ENCODE peak calls at places on chromosomes 1 and 21, in six cellular contexts. One of them, this sample, is unnamed.
A peak's percentile ranks its signal among the peaks of the same experiment; 100 is the strongest.

GRCh38 chr21:45607021-45607921 is 36.3 kb upstream of the PCBP3 start:
- DNase-seq in HL-60: no peak
- DNase-seq in left ventricle myocardium inferior: no peak
- DNase-seq in cardiac muscle cell: no peak
- DNase-seq in GM06990: no peak
- DNase-seq in fibroblast of lung: no peak
- DNase-seq in this sample: no peak

GRCh38 chr1:90143522-90144050 is 148.7 kb downstream of the ZNF326 start:
- DNase-seq in HL-60: no peak
- DNase-seq in left ventricle myocardium inferior: no peak
- DNase-seq in cardiac muscle cell: no peak
- DNase-seq in GM06990: no peak
- DNase-seq in fibroblast of lung: no peak
- DNase-seq in this sample: no peak

GRCh38 chr1:16120940-16121410 is 34.9 kb downstream of the EPHA2 start:
- DNase-seq in HL-60: no peak
- DNase-seq in left ventricle myocardium inferior: no peak
- DNase-seq in cardiac muscle cell: no peak
- DNase-seq in GM06990: no peak
- DNase-seq in fibroblast of lung: no peak
- DNase-seq in this sample: no peak

GRCh38 chr1:43054961-43055360 is 96.3 kb upstream of the SLC2A1 start:
- DNase-seq in HL-60: no peak
- DNase-seq in left ventricle myocardium inferior: no peak
- DNase-seq in cardiac muscle cell: no peak
- DNase-seq in GM06990: no peak
- DNase-seq in fibroblast of lung: no peak
- DNase-seq in this sample: no peak

GRCh38 chr1:115323366-115324004 is 14.6 kb downstream of the NGF start:
- DNase-seq in HL-60: no peak
- DNase-seq in left ventricle myocardium inferior: no peak
- DNase-seq in cardiac muscle cell: no peak
- DNase-seq in GM06990: no peak
- DNase-seq in fibroblast of lung: peak; percentile 41
- DNase-seq in this sample: no peak

GRCh38 chr1:39174400-39175081 is 30.0 kb upstream of the MACF1 start:
- DNase-seq in HL-60: no peak
- DNase-seq in left ventricle myocardium inferior: no peak
- DNase-seq in cardiac muscle cell: no peak
- DNase-seq in GM06990: no peak
- DNase-seq in fibroblast of lung: no peak
- DNase-seq in this sample: no peak

GRCh38 chr1:19467199-19468187 is 17.8 kb downstream of the CAPZB start:
- DNase-seq in HL-60: no peak
- DNase-seq in left ventricle myocardium inferior: no peak
- DNase-seq in cardiac muscle cell: no peak
- DNase-seq in GM06990: no peak
- DNase-seq in fibroblast of lung: no peak
- DNase-seq in this sample: no peak

GRCh38 chr1:57319165-57319564 is 104.7 kb downstream of the DAB1 start:
- DNase-seq in HL-60: no peak
- DNase-seq in left ventricle myocardium inferior: no peak
- DNase-seq in cardiac muscle cell: no peak
- DNase-seq in GM06990: no peak
- DNase-seq in fibroblast of lung: peak; percentile 76
- DNase-seq in this sample: peak; percentile 9

GRCh38 chr1:93669369-93669768 is 12.3 kb downstream of the BCAR3 start:
- DNase-seq in HL-60: no peak
- DNase-seq in left ventricle myocardium inferior: no peak
- DNase-seq in cardiac muscle cell: no peak
- DNase-seq in GM06990: no peak
- DNase-seq in fibroblast of lung: no peak
- DNase-seq in this sample: peak; percentile 61

GRCh38 chr21:41529769-41530168 is 21.8 kb upstream of the TMPRSS2 start:
- DNase-seq in HL-60: no peak
- DNase-seq in left ventricle myocardium inferior: no peak
- DNase-seq in cardiac muscle cell: no peak
- DNase-seq in GM06990: no peak
- DNase-seq in fibroblast of lung: no peak
- DNase-seq in this sample: no peak

GRCh38 chr1:232377494-232377770 is 252.5 kb downstream of the SIPA1L2 start:
- DNase-seq in HL-60: no peak
- DNase-seq in left ventricle myocardium inferior: no peak
- DNase-seq in cardiac muscle cell: no peak
- DNase-seq in GM06990: no peak
- DNase-seq in fibroblast of lung: peak; percentile 80
- DNase-seq in this sample: no peak

GRCh38 chr1:43952731-43953350 is 6.1 kb downstream of the IPO13 start:
- DNase-seq in HL-60: no peak
- DNase-seq in left ventricle myocardium inferior: no peak
- DNase-seq in cardiac muscle cell: peak; percentile 55
- DNase-seq in GM06990: no peak
- DNase-seq in fibroblast of lung: no peak
- DNase-seq in this sample: no peak

GRCh38 chr1:112870887-112871646 is 84.9 kb downstream of the SLC16A1 start:
- DNase-seq in HL-60: no peak
- DNase-seq in left ventricle myocardium inferior: no peak
- DNase-seq in cardiac muscle cell: no peak
- DNase-seq in GM06990: no peak
- DNase-seq in fibroblast of lung: no peak
- DNase-seq in this sample: no peak

GRCh38 chr1:153789478-153790148 is 14.4 kb downstream of the SLC27A3 start:
- DNase-seq in HL-60: peak; percentile 43
- DNase-seq in left ventricle myocardium inferior: no peak
- DNase-seq in cardiac muscle cell: no peak
- DNase-seq in GM06990: peak; percentile 48
- DNase-seq in fibroblast of lung: no peak
- DNase-seq in this sample: no peak

GRCh38 chr1:31568895-31569655 is 7.2 kb upstream of the TINAGL1 start:
- DNase-seq in HL-60: no peak
- DNase-seq in left ventricle myocardium inferior: peak; percentile 83
- DNase-seq in cardiac muscle cell: no peak
- DNase-seq in GM06990: no peak
- DNase-seq in fibroblast of lung: no peak
- DNase-seq in this sample: no peak

GRCh38 chr1:165883056-165883455 is 55.6 kb downstream of the UCK2 start:
- DNase-seq in HL-60: peak; percentile 56
- DNase-seq in left ventricle myocardium inferior: no peak
- DNase-seq in cardiac muscle cell: no peak
- DNase-seq in GM06990: no peak
- DNase-seq in fibroblast of lung: no peak
- DNase-seq in this sample: no peak

GRCh38 chr1:219443763-219444162 is 169.1 kb downstream of the ZC3H11B start:
- DNase-seq in HL-60: no peak
- DNase-seq in left ventricle myocardium inferior: no peak
- DNase-seq in cardiac muscle cell: no peak
- DNase-seq in GM06990: no peak
- DNase-seq in fibroblast of lung: no peak
- DNase-seq in this sample: no peak

GRCh38 chr1:173669491-173669941 is at the start of gene ANKRD45:
- DNase-seq in HL-60: no peak
- DNase-seq in left ventricle myocardium inferior: peak; percentile 22
- DNase-seq in cardiac muscle cell: peak; percentile 76
- DNase-seq in GM06990: peak; percentile 25
- DNase-seq in fibroblast of lung: peak; percentile 45
- DNase-seq in this sample: no peak

GRCh38 chr1:208423522-208423921 is 179.3 kb upstream of the PLXNA2 start:
- DNase-seq in HL-60: peak; percentile 13
- DNase-seq in left ventricle myocardium inferior: no peak
- DNase-seq in cardiac muscle cell: no peak
- DNase-seq in GM06990: no peak
- DNase-seq in fibroblast of lung: no peak
- DNase-seq in this sample: no peak

GRCh38 chr21:36792505-36792967 is 93.6 kb downstream of the SIM2 start:
- DNase-seq in HL-60: no peak
- DNase-seq in left ventricle myocardium inferior: no peak
- DNase-seq in cardiac muscle cell: no peak
- DNase-seq in GM06990: no peak
- DNase-seq in fibroblast of lung: no peak
- DNase-seq in this sample: no peak

GRCh38 chr1:243325305-243325890 is 69.6 kb downstream of the SDCCAG8 start:
- DNase-seq in HL-60: peak; percentile 38
- DNase-seq in left ventricle myocardium inferior: no peak
- DNase-seq in cardiac muscle cell: peak; percentile 55
- DNase-seq in GM06990: no peak
- DNase-seq in fibroblast of lung: peak; percentile 81
- DNase-seq in this sample: no peak

GRCh38 chr1:59332983-59333382 is 36.1 kb downstream of the FGGY start:
- DNase-seq in HL-60: peak; percentile 39
- DNase-seq in left ventricle myocardium inferior: no peak
- DNase-seq in cardiac muscle cell: no peak
- DNase-seq in GM06990: no peak
- DNase-seq in fibroblast of lung: peak; percentile 52
- DNase-seq in this sample: peak; percentile 36

GRCh38 chr1:51728611-51729155 is 111.8 kb downstream of the OSBPL9 start:
- DNase-seq in HL-60: no peak
- DNase-seq in left ventricle myocardium inferior: no peak
- DNase-seq in cardiac muscle cell: no peak
- DNase-seq in GM06990: no peak
- DNase-seq in fibroblast of lung: peak; percentile 17
- DNase-seq in this sample: no peak

GRCh38 chr21:38759286-38759872 is 46.4 kb upstream of the ETS2 start:
- DNase-seq in HL-60: no peak
- DNase-seq in left ventricle myocardium inferior: no peak
- DNase-seq in cardiac muscle cell: no peak
- DNase-seq in GM06990: no peak
- DNase-seq in fibroblast of lung: no peak
- DNase-seq in this sample: no peak

GRCh38 chr1:24720152-24720551 is 25.1 kb upstream of the CLIC4 start:
- DNase-seq in HL-60: no peak
- DNase-seq in left ventricle myocardium inferior: peak; percentile 90
- DNase-seq in cardiac muscle cell: no peak
- DNase-seq in GM06990: no peak
- DNase-seq in fibroblast of lung: peak; percentile 85
- DNase-seq in this sample: no peak

GRCh38 chr1:214438059-214438458 is 113.3 kb downstream of the PTPN14 start:
- DNase-seq in HL-60: no peak
- DNase-seq in left ventricle myocardium inferior: peak; percentile 16
- DNase-seq in cardiac muscle cell: peak; percentile 13
- DNase-seq in GM06990: no peak
- DNase-seq in fibroblast of lung: no peak
- DNase-seq in this sample: no peak

GRCh38 chr1:244369256-244370057 is 82.3 kb downstream of the ADSS2 start:
- DNase-seq in HL-60: no peak
- DNase-seq in left ventricle myocardium inferior: no peak
- DNase-seq in cardiac muscle cell: no peak
- DNase-seq in GM06990: no peak
- DNase-seq in fibroblast of lung: no peak
- DNase-seq in this sample: no peak

GRCh38 chr1:196366817-196367495 is 241.3 kb downstream of the KCNT2 start:
- DNase-seq in HL-60: no peak
- DNase-seq in left ventricle myocardium inferior: no peak
- DNase-seq in cardiac muscle cell: no peak
- DNase-seq in GM06990: no peak
- DNase-seq in fibroblast of lung: no peak
- DNase-seq in this sample: no peak

GRCh38 chr1:100538935-100539835 is 1.2 kb downstream of the GPR88 start:
- DNase-seq in HL-60: peak; percentile 53
- DNase-seq in left ventricle myocardium inferior: peak; percentile 19
- DNase-seq in cardiac muscle cell: peak; percentile 45
- DNase-seq in GM06990: peak; percentile 53
- DNase-seq in fibroblast of lung: no peak
- DNase-seq in this sample: no peak

DNA sequence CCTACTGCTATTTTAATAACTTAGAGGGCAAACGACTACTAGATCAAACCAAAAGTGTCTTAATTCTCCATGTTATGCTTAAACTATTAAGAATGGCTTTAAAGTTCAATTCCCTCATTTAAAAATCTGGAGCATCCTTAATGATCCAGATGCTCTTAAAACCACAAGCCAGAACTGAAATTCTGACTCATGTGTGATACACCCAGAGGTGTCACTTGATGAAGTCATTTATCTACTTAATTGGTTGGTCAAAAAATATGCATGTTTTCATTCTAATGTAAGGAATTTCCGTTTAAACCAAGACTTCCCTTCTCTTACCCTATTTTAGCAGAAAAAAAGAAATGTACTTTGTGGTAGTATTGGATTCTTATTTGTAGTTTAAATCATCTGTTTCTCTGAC is 1261.2 kb upstream of the B3GALT2 start:
- DNase-seq in HL-60: no peak
- DNase-seq in left ventricle myocardium inferior: no peak
- DNase-seq in cardiac muscle cell: no peak
- DNase-seq in GM06990: no peak
- DNase-seq in fibroblast of lung: peak; percentile 75
- DNase-seq in this sample: peak; percentile 1
- H3K4me3 ChIP-seq in HL-60: no peak overlapping the region
- H3K4me3 ChIP-seq in left ventricle myocardium inferior: no peak overlapping the region
- H3K4me3 ChIP-seq in cardiac muscle cell: no peak overlapping the region
- H3K4me3 ChIP-seq in GM06990: no peak overlapping the region
- H3K4me3 ChIP-seq in fibroblast of lung: no peak overlapping the region
- H3K4me3 ChIP-seq in this sample: no peak overlapping the region

GRCh38 chr1:156858959-156859522 is at the start of gene INSRR:
- DNase-seq in HL-60: no peak
- DNase-seq in left ventricle myocardium inferior: no peak
- DNase-seq in cardiac muscle cell: no peak
- DNase-seq in GM06990: no peak
- DNase-seq in fibroblast of lung: no peak
- DNase-seq in this sample: no peak
- H3K4me3 ChIP-seq in HL-60: no peak within 1 kb of the TSS
- H3K4me3 ChIP-seq in left ventricle myocardium inferior: peak within 1 kb of the TSS; percentile 63
- H3K4me3 ChIP-seq in cardiac muscle cell: peak within 1 kb of the TSS; percentile 17
- H3K4me3 ChIP-seq in GM06990: peak within 1 kb of the TSS; percentile 56
- H3K4me3 ChIP-seq in fibroblast of lung: peak within 1 kb of the TSS; percentile 35
- H3K4me3 ChIP-seq in this sample: peak within 1 kb of the TSS; percentile 40

GRCh38 chr1:229578168-229579100 is 19.9 kb upstream of the ABCB10 start:
- DNase-seq in HL-60: no peak
- DNase-seq in left ventricle myocardium inferior: no peak
- DNase-seq in cardiac muscle cell: no peak
- DNase-seq in GM06990: no peak
- DNase-seq in fibroblast of lung: no peak
- DNase-seq in this sample: no peak
- H3K4me3 ChIP-seq in HL-60: peak overlapping the region; percentile 2
- H3K4me3 ChIP-seq in left ventricle myocardium inferior: peak overlapping the region; percentile 27
- H3K4me3 ChIP-seq in cardiac muscle cell: no peak overlapping the region
- H3K4me3 ChIP-seq in GM06990: peak overlapping the region; percentile 17
- H3K4me3 ChIP-seq in fibroblast of lung: no peak overlapping the region
- H3K4me3 ChIP-seq in this sample: no peak overlapping the region

DNA sequence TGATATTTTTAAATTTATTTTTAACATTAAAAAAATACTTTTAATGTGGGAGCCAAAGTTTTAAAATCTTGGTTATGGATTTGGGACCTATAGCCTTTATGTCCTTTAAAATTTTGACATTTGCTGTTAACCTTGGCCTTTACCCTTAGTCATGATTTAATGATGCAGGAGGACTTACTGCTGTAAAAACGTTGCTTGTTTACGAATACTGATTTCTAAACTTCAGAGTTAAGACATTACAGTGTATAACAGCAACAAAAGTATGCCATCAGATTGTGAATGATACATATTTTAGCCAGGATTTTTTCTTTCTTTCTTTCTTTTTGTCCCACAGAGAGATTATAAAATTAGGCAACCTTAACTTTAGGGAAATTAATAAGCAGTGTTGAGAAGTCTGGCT is 8.9 kb downstream of the RBM15 start:
- DNase-seq in HL-60: no peak
- DNase-seq in left ventricle myocardium inferior: no peak
- DNase-seq in cardiac muscle cell: no peak
- DNase-seq in GM06990: no peak
- DNase-seq in fibroblast of lung: no peak
- DNase-seq in this sample: no peak
- H3K4me3 ChIP-seq in HL-60: no peak overlapping the region
- H3K4me3 ChIP-seq in left ventricle myocardium inferior: no peak overlapping the region
- H3K4me3 ChIP-seq in cardiac muscle cell: no peak overlapping the region
- H3K4me3 ChIP-seq in GM06990: peak overlapping the region; percentile 52
- H3K4me3 ChIP-seq in fibroblast of lung: no peak overlapping the region
- H3K4me3 ChIP-seq in this sample: no peak overlapping the region

GRCh38 chr1:8875216-8875861 is 3.1 kb downstream of the ENO1 start:
- DNase-seq in HL-60: no peak
- DNase-seq in left ventricle myocardium inferior: no peak
- DNase-seq in cardiac muscle cell: no peak
- DNase-seq in GM06990: no peak
- DNase-seq in fibroblast of lung: no peak
- DNase-seq in this sample: no peak
- H3K4me3 ChIP-seq in HL-60: peak overlapping the region; percentile 89
- H3K4me3 ChIP-seq in left ventricle myocardium inferior: peak overlapping the region; percentile 93
- H3K4me3 ChIP-seq in cardiac muscle cell: peak overlapping the region; percentile 89
- H3K4me3 ChIP-seq in GM06990: peak overlapping the region; percentile 99
- H3K4me3 ChIP-seq in fibroblast of lung: no peak overlapping the region
- H3K4me3 ChIP-seq in this sample: peak overlapping the region; percentile 86

This sample was measured in skeletal muscle cell.